ENCODE peak calls at places on chromosomes 12 and 14, in five cellular contexts. One of them, this sample, is unnamed.

GRCh38 chr14:69039287-69039628 is 60.2 kb upstream of the ACTN1 start:
- DNase-seq in Panc1: no peak
- DNase-seq in endothelial cell of umbilical vein: peak; percentile 78
- DNase-seq in suprapubic skin: no peak
- DNase-seq in H1: no peak
- DNase-seq in this sample: no peak

GRCh38 chr14:64092940-64093339 is 201.2 kb downstream of the ESR2 start:
- DNase-seq in H1: no peak
- DNase-seq in Panc1: no peak
- DNase-seq in endothelial cell of umbilical vein: no peak
- DNase-seq in suprapubic skin: no peak
- DNase-seq in this sample: no peak

GRCh38 chr14:64202731-64203130 is 91.4 kb downstream of the ESR2 start:
- DNase-seq in Panc1: no peak
- DNase-seq in suprapubic skin: no peak
- DNase-seq in H1: no peak
- DNase-seq in endothelial cell of umbilical vein: no peak
- DNase-seq in this sample: no peak

GRCh38 chr14:85532981-85533820 is 3.3 kb downstream of the FLRT2 start:
- DNase-seq in Panc1: no peak
- DNase-seq in endothelial cell of umbilical vein: peak; percentile 88
- DNase-seq in suprapubic skin: peak; percentile 80
- DNase-seq in H1: no peak
- DNase-seq in this sample: peak; percentile 50

GRCh38 chr12:78143717-78144116 is 313.0 kb downstream of the NAV3 start:
- DNase-seq in endothelial cell of umbilical vein: no peak
- DNase-seq in suprapubic skin: no peak
- DNase-seq in Panc1: no peak
- DNase-seq in H1: no peak
- DNase-seq in this sample: no peak

GRCh38 chr14:24353551-24354529 is 14.0 kb upstream of the RIPK3 start:
- DNase-seq in endothelial cell of umbilical vein: no peak
- DNase-seq in H1: no peak
- DNase-seq in Panc1: no peak
- DNase-seq in suprapubic skin: no peak
- DNase-seq in this sample: no peak

GRCh38 chr12:18932715-18933114 is 194.8 kb downstream of the CAPZA3 start:
- DNase-seq in H1: no peak
- DNase-seq in Panc1: no peak
- DNase-seq in endothelial cell of umbilical vein: no peak
- DNase-seq in suprapubic skin: no peak
- DNase-seq in this sample: no peak

GRCh38 chr14:62143235-62143634 is 381.0 kb downstream of the SNAPC1 start:
- DNase-seq in suprapubic skin: no peak
- DNase-seq in H1: no peak
- DNase-seq in endothelial cell of umbilical vein: no peak
- DNase-seq in Panc1: no peak
- DNase-seq in this sample: no peak

GRCh38 chr12:96906498-96906848 is 584 bp upstream of the NEDD1 start:
- DNase-seq in H1: no peak
- DNase-seq in suprapubic skin: no peak
- DNase-seq in Panc1: no peak
- DNase-seq in endothelial cell of umbilical vein: no peak
- DNase-seq in this sample: no peak

GRCh38 chr14:99774526-99775307 is 18.5 kb upstream of the EML1 start:
- DNase-seq in H1: no peak
- DNase-seq in endothelial cell of umbilical vein: no peak
- DNase-seq in Panc1: no peak
- DNase-seq in suprapubic skin: no peak
- DNase-seq in this sample: no peak

GRCh38 chr12:108821407-108822397 is 35.7 kb downstream of the SSH1 start:
- DNase-seq in Panc1: no peak
- DNase-seq in H1: no peak
- DNase-seq in endothelial cell of umbilical vein: no peak
- DNase-seq in suprapubic skin: no peak
- DNase-seq in this sample: no peak

GRCh38 chr14:53954551-53955233 is 1.9 kb downstream of the BMP4 start:
- DNase-seq in suprapubic skin: no peak
- DNase-seq in endothelial cell of umbilical vein: peak; percentile 58
- DNase-seq in H1: no peak
- DNase-seq in Panc1: no peak
- DNase-seq in this sample: no peak

GRCh38 chr14:96121660-96122395 is 82.7 kb downstream of the C14orf132 start:
- DNase-seq in suprapubic skin: no peak
- DNase-seq in H1: no peak
- DNase-seq in endothelial cell of umbilical vein: no peak
- DNase-seq in Panc1: no peak
- DNase-seq in this sample: no peak

GRCh38 chr14:65377576-65377975 is 35.0 kb upstream of the FUT8 start:
- DNase-seq in H1: no peak
- DNase-seq in Panc1: no peak
- DNase-seq in endothelial cell of umbilical vein: no peak
- DNase-seq in suprapubic skin: no peak
- DNase-seq in this sample: no peak

GRCh38 chr14:20624495-20625070 is 16.9 kb downstream of the OR6S1 start:
- DNase-seq in endothelial cell of umbilical vein: no peak
- DNase-seq in suprapubic skin: peak; percentile 87
- DNase-seq in H1: no peak
- DNase-seq in Panc1: no peak
- DNase-seq in this sample: no peak

GRCh38 chr12:74725154-74725553 is 187.5 kb downstream of the ATXN7L3B start:
- DNase-seq in endothelial cell of umbilical vein: no peak
- DNase-seq in H1: no peak
- DNase-seq in Panc1: no peak
- DNase-seq in suprapubic skin: no peak
- DNase-seq in this sample: no peak

DNA sequence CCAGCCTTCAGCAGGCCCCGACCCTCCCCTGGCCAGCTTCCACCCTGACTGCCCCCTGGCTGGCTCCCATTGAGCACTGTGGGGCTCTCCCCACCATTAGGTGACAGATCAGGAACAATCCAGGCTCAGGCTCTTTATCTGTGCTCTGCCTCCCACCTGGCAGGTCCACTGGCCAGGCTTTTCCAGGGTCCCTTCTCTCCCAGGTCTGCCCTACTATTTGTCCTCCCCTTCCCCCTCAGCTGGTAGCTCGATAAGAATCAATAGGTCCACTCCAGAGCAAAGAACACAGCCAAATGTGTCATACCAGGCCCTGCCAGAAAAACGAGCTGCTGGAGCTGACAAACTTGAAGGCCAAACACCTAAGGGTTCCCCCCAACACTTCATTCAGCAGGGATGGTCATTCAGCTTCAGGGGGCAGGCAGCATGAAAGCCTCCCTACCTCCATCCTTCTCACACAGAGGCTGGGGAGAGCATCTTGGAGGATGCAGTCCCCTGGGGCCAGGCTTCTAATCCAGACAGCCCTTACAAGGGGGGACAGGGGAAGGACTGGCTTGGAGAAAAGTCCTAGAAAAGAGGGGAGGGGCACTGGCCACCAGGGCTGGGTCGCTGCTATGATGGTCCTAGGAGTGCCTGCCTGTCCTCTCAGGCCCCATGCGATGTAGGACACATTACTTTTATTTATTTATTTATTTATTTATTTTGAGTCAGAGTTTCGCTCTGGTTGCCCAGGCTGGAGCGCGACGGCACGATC is 1.9 kb upstream of the KRT18 start:
- DNase-seq in suprapubic skin: no peak
- DNase-seq in Panc1: no peak
- DNase-seq in H1: no peak
- DNase-seq in endothelial cell of umbilical vein: peak; percentile 22
- DNase-seq in this sample: no peak
- TF ChIP-seq POLR2AphosphoS5 in suprapubic skin: no peak
- TF ChIP-seq POLR2AphosphoS5 in Panc1: no peak
- TF ChIP-seq POLR2AphosphoS5 in H1: no peak
- TF ChIP-seq POLR2AphosphoS5 in endothelial cell of umbilical vein: no peak
- TF ChIP-seq POLR2AphosphoS5 in this sample: no peak

GRCh38 chr12:53600490-53601295 is 25.5 kb downstream of the ATF7 start:
- DNase-seq in Panc1: no peak
- DNase-seq in H1: no peak
- DNase-seq in suprapubic skin: no peak
- DNase-seq in endothelial cell of umbilical vein: no peak
- DNase-seq in this sample: no peak
- H3K27ac ChIP-seq in Panc1: no peak overlapping the region
- H3K27ac ChIP-seq in H1: no peak overlapping the region
- H3K27ac ChIP-seq in suprapubic skin: peak overlapping the region; percentile 32
- H3K27ac ChIP-seq in endothelial cell of umbilical vein: no peak overlapping the region
- H3K27ac ChIP-seq in this sample: peak overlapping the region; percentile 53

GRCh38 chr14:101627913-101628257 is 66.6 kb downstream of the DIO3 start:
- DNase-seq in H1: no peak
- DNase-seq in Panc1: no peak
- DNase-seq in endothelial cell of umbilical vein: no peak
- DNase-seq in suprapubic skin: no peak
- DNase-seq in this sample: no peak

GRCh38 chr14:101628975-101629374 is 67.7 kb downstream of the DIO3 start:
- DNase-seq in endothelial cell of umbilical vein: no peak
- DNase-seq in suprapubic skin: no peak
- DNase-seq in H1: no peak
- DNase-seq in Panc1: no peak
- DNase-seq in this sample: no peak

GRCh38 chr14:101626331-101626730 is 65.0 kb downstream of the DIO3 start:
- DNase-seq in Panc1: no peak
- DNase-seq in endothelial cell of umbilical vein: no peak
- DNase-seq in H1: no peak
- DNase-seq in suprapubic skin: no peak
- DNase-seq in this sample: no peak

GRCh38 chr14:101630056-101630960 is 69.0 kb downstream of the DIO3 start:
- DNase-seq in endothelial cell of umbilical vein: no peak
- DNase-seq in H1: no peak
- DNase-seq in Panc1: no peak
- DNase-seq in suprapubic skin: no peak
- DNase-seq in this sample: no peak

DNA sequence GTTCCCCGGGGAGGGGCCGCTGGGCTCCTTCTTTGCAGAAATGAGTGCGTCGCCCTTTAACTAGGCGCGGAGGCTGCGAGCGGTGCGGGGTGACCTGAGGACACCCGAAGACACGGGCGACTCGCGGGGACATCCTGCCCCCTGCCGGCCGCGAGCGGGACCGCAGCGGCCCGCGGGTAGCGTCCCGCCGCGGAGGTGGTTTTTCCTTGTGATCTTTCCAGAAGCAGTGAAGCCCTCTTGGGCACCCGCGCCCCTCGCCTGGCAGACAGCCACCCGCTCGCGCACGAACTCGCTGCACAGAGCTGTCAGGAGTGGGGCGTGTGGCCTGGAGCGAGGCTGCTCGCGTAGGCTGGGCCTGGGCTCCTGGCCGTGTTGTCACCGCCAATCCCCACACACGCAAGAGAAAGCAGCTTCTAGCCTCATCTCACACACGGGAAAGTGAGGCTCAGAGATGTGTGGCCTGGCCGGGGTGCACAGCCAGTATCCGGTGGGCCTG is 67.2 kb downstream of the DIO3 start:
- DNase-seq in H1: peak; percentile 54
- DNase-seq in endothelial cell of umbilical vein: peak; percentile 59
- DNase-seq in suprapubic skin: no peak
- DNase-seq in Panc1: peak; percentile 20
- DNase-seq in this sample: peak; percentile 77
- TF ChIP-seq POLR2AphosphoS5 in H1: no peak
- TF ChIP-seq POLR2AphosphoS5 in endothelial cell of umbilical vein: no peak
- TF ChIP-seq POLR2AphosphoS5 in suprapubic skin: peak; percentile 77
- TF ChIP-seq POLR2AphosphoS5 in Panc1: no peak
- TF ChIP-seq POLR2AphosphoS5 in this sample: no peak

DNA sequence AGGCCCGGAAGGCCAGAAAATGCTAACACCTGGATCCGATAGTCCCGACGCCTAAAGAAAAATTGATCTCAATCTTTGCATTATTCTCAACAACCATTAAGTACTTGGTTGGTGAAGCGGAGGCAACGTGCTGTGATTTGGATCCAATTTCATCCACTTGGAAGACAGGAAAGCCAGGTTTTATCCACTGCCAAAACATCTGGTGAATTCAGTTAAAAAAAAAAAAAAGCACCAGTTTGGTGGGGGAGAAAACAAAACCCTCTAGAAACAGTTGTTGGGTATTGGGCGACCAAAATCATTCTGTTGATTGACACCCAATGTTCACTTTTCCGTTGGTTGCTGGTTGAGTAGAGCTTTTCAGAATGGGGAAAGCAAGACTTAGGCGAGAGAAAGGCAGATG is 41.8 kb upstream of the MED13L start:
- DNase-seq in endothelial cell of umbilical vein: no peak
- DNase-seq in H1: no peak
- DNase-seq in Panc1: no peak
- DNase-seq in suprapubic skin: no peak
- DNase-seq in this sample: no peak
- H3K27ac ChIP-seq in endothelial cell of umbilical vein: no peak overlapping the region
- H3K27ac ChIP-seq in H1: no peak overlapping the region
- H3K27ac ChIP-seq in Panc1: no peak overlapping the region
- H3K27ac ChIP-seq in suprapubic skin: peak overlapping the region; percentile 80
- H3K27ac ChIP-seq in this sample: peak overlapping the region; percentile 67

GRCh38 chr12:1972856-1973317 is 31.4 kb downstream of the DCP1B start:
- DNase-seq in endothelial cell of umbilical vein: peak; percentile 65
- DNase-seq in Panc1: no peak
- DNase-seq in suprapubic skin: no peak
- DNase-seq in H1: no peak
- DNase-seq in this sample: no peak
- TF ChIP-seq POLR2AphosphoS5 in endothelial cell of umbilical vein: no peak
- TF ChIP-seq POLR2AphosphoS5 in Panc1: no peak
- TF ChIP-seq POLR2AphosphoS5 in suprapubic skin: no peak
- TF ChIP-seq POLR2AphosphoS5 in H1: no peak
- TF ChIP-seq POLR2AphosphoS5 in this sample: no peak

GRCh38 chr12:124520258-124520657 is 47.2 kb downstream of the NCOR2 start:
- DNase-seq in suprapubic skin: no peak
- DNase-seq in H1: no peak
- DNase-seq in endothelial cell of umbilical vein: peak; percentile 87
- DNase-seq in Panc1: no peak
- DNase-seq in this sample: peak; percentile 86
- H3K27ac ChIP-seq in suprapubic skin: peak overlapping the region; percentile 95
- H3K27ac ChIP-seq in H1: no peak overlapping the region
- H3K27ac ChIP-seq in endothelial cell of umbilical vein: peak overlapping the region; percentile 91
- H3K27ac ChIP-seq in Panc1: peak overlapping the region; percentile 83
- H3K27ac ChIP-seq in this sample: peak overlapping the region; percentile 97